ENCODE peak calls at places on chromosome 3, in ten cellular contexts. J is breast epithelium; Q is left ventricle myocardium inferior; M is fibroblast of mammary gland; I is cardiac muscle cell; U is mesothelial cell of epicardium; P is HepG2; E is fibroblast of villous mesenchyme; V is BJ; K is CD8-positive, alpha-beta T cell. T is an unnamed sample.

GRCh38 chr3:129482721-129483120 is 42.7 kb downstream of the IFT122 start:
- DNase-seq in J (no peak), Q (no peak), M (no peak), I (no peak), U (no peak), P (no peak), E (no peak), V (no peak), K (no peak), T (no peak)

GRCh38 chr3:15535757-15536156 is 14.3 kb upstream of the COLQ start:
- DNase-seq in J (no peak), Q (no peak), M (peak; percentile 6), I (no peak), U (no peak), P (no peak), E (no peak), V (no peak), K (no peak), T (no peak)

GRCh38 chr3:177731644-177732268 is 534.5 kb upstream of the TBL1XR1 start:
- DNase-seq in J (no peak), Q (no peak), M (peak; percentile 81), I (no peak), U (no peak), P (no peak), E (peak; percentile 84), V (peak; percentile 75), K (no peak), T (no peak)

GRCh38 chr3:54630111-54630623 is 297.7 kb downstream of the LRTM1 start:
- DNase-seq in J (no peak), Q (no peak), M (no peak), I (no peak), U (no peak), P (no peak), E (no peak), V (no peak), K (no peak), T (no peak)

GRCh38 chr3:126358038-126358815 is 1.0 kb upstream of the KLF15 start:
- DNase-seq in J (peak; percentile 36), Q (no peak), M (peak; percentile 14), I (no peak), U (no peak), P (no peak), E (peak; percentile 10), V (no peak), K (no peak), T (no peak)

GRCh38 chr3:48441940-48442339 is 1.9 kb downstream of the TMA7 start:
- DNase-seq in J (no peak), Q (no peak), M (no peak), I (no peak), U (no peak), P (peak; percentile 53), E (no peak), V (no peak), K (no peak), T (no peak)

GRCh38 chr3:13850161-13850945 is 29.5 kb downstream of the WNT7A start:
- DNase-seq in J (no peak), Q (no peak), M (no peak), I (peak; percentile 23), U (peak; percentile 39), P (peak; percentile 11), E (no peak), V (peak; percentile 0), K (no peak), T (no peak)

GRCh38 chr3:58072046-58072445 is 63.8 kb downstream of the FLNB start:
- DNase-seq in J (no peak), Q (no peak), M (peak; percentile 71), I (no peak), U (no peak), P (no peak), E (peak; percentile 88), V (no peak), K (no peak), T (no peak)

GRCh38 chr3:140252812-140253656 is 318.0 kb downstream of the CLSTN2 start:
- DNase-seq in J (no peak), Q (no peak), M (no peak), I (no peak), U (no peak), P (no peak), E (peak; percentile 6), V (no peak), K (no peak), T (no peak)

GRCh38 chr3:12495749-12496452 is 11.6 kb downstream of the TSEN2 start:
- DNase-seq in J (no peak), Q (no peak), M (no peak), I (no peak), U (no peak), P (no peak), E (no peak), V (no peak), K (no peak), T (no peak)
- TF ChIP-seq CTCF in J (no peak), Q (no peak), M (peak; percentile 29), I (no peak), U (no peak), P (peak; percentile 30), E (peak; percentile 19), V (no peak), K (no peak), T (no peak)

DNA sequence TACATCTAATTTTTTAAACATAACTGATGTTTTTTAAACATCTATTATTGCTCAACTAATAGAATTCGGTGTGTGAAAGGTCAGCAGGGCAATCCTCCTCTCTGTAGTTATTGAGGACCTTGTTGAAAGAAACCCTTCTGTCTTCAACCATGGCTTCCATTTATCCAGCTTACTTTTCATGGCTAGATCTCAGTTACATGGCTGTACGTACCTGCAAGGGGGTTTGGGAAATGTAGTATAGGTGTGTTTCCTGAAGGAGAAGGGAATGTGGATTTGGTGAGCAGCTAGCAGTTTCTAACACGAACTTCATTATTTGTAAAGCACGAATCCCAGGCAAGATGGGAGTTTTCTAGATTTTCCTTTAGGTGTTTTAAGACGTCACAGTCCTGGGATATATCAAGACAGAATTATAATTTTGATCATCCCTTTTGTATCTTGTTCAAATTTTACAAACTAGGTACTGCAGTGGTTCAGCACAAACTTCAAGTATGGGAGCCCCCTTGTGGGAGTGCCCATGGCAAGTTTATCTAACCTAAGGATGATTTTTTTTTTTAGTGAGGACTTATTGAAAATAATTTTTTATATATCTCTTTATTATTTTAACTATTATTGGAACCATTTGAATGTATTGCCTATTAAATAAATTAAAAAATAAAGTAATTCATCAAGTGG is 41.6 kb downstream of the FBXL2 start:
- DNase-seq in J (no peak), Q (no peak), M (no peak), I (peak; percentile 2), U (no peak), P (no peak), E (no peak), V (no peak), K (no peak), T (no peak)
- TF ChIP-seq CTCF in J (no peak), Q (peak; percentile 24), M (peak; percentile 18), I (peak; percentile 19), U (no peak), P (peak; percentile 17), E (peak; percentile 15), V (no peak), K (no peak), T (peak; percentile 38)

DNA sequence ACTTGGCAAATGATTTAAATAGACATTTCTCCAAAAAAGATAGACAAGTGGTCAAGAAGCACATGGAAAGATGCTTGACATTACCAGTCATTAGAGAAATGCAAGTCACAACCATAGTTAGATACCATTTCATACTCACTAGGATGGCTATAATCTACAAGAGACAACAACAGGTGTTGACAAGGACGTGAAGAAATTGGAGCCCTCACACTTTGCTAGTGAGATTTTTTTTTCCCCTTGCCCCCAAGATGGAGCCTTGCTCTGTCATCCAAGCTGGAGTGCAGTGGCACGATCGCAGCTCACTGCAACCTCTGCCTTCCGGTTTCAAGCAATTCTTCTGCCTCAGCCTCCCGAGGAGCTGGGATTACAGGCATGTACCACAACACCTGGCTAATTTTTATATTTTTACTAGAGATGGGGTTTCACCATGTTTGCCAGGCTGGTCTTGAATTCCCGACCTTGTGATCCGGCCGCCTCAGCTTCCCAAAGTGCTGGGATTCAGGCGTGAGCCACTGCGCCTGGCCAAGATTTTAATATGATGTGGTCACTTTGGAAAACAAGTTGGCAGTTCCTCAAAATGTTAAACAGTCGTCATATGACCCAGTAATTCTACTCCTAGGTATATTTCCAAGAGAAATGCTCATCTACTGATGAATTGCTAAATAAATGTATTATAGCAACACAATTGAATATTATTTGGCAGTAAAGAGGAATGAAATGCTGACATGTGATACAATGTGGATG is 103.3 kb downstream of the ATG7 start:
- DNase-seq in J (no peak), Q (no peak), M (peak; percentile 51), I (no peak), U (no peak), P (no peak), E (no peak), V (no peak), K (no peak), T (no peak)
- TF ChIP-seq CTCF in J (no peak), Q (no peak), M (no peak), I (no peak), U (no peak), P (no peak), E (no peak), V (no peak), K (no peak), T (no peak)

GRCh38 chr3:133578548-133579191 is 5.2 kb downstream of the CDV3 start:
- DNase-seq in J (no peak), Q (no peak), M (peak; percentile 63), I (peak; percentile 44), U (no peak), P (peak; percentile 81), E (peak; percentile 64), V (no peak), K (no peak), T (no peak)
- TF ChIP-seq CTCF in J (no peak), Q (peak; percentile 58), M (peak; percentile 66), I (peak; percentile 67), U (no peak), P (peak; percentile 63), E (peak; percentile 71), V (peak; percentile 64), K (peak; percentile 57), T (peak; percentile 81)

GRCh38 chr3:8641472-8641871 is 3.1 kb downstream of the SSUH2 start:
- DNase-seq in J (no peak), Q (no peak), M (no peak), I (no peak), U (no peak), P (no peak), E (no peak), V (no peak), K (no peak), T (no peak)
- TF ChIP-seq CTCF in J (no peak), Q (no peak), M (no peak), I (no peak), U (no peak), P (no peak), E (no peak), V (no peak), K (no peak), T (no peak)

DNA sequence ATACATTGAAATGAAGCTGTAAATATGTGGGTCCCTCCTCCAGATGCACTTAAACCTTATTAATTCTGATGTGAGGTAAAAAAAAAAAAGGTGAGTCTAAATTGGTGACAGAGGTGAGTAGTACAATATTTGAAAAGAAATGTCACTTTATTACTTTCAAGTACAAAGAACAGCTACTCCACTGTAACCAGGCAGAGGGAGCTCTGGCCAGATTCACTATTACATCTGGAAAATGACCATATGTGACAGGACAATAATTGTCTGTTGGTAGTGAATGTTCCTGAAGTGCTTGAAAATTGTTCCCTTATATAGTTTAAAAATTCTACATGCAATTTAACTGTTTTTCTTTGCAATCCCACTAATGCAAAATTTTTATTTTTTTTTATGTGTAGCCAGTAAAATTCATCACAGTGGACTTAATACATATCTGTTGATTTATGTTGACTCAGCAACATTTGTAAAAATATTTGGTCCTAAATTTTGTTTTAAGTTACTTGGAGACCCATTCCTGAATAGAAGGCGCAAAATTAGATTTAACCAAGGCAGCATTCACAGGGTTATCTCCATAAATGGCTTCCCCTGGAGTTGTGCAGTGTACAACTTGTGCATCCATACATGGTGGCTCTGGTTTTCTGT is 231.9 kb upstream of the TBC1D5 start:
- DNase-seq in J (no peak), Q (no peak), M (peak; percentile 16), I (no peak), U (no peak), P (no peak), E (no peak), V (no peak), K (no peak), T (no peak)
- TF ChIP-seq CTCF in J (no peak), Q (peak; percentile 18), M (peak; percentile 37), I (peak; percentile 40), U (no peak), P (no peak), E (no peak), V (peak; percentile 36), K (no peak), T (peak; percentile 39)